ENCODE peak calls at places on chromosomes 6 and 20, in four cellular contexts. C is endothelial cell, B is mucosa of descending colon, O is suprapubic skin. I is an unnamed sample.

GRCh38 chr20:43755851-43756250 is 29.0 kb upstream of the GTSF1L start:
- DNase-seq in B (no peak), O (no peak), C (no peak), I (no peak)

GRCh38 chr20:58759947-58760346 is 67.3 kb downstream of the NPEPL1 start:
- DNase-seq in O (no peak), C (no peak), B (no peak), I (peak)

GRCh38 chr20:52830598-52830997 is 141.6 kb upstream of the TSHZ2 start:
- DNase-seq in C (no peak), B (no peak), O (no peak), I (no peak)

GRCh38 chr6:151652338-151652737 is 155.1 kb upstream of the ESR1 start:
- DNase-seq in C (no peak), B (no peak), O (no peak), I (no peak)

GRCh38 chr6:165119231-165120020 is 190.0 kb downstream of the C6orf118 start:
- DNase-seq in B (no peak), C (no peak), O (no peak), I (no peak)

GRCh38 chr20:54026300-54027064 is 43.9 kb downstream of the BCAS1 start:
- DNase-seq in O (no peak), C (no peak), B (no peak), I (no peak)

GRCh38 chr20:19317240-19318069 is 105.0 kb downstream of the SLC24A3 start:
- DNase-seq in B (no peak), O (no peak), C (no peak), I (no peak)

GRCh38 chr6:56913276-56914138 is 41.4 kb upstream of the BEND6 start:
- DNase-seq in O (no peak), C (no peak), B (no peak), I (no peak)

GRCh38 chr6:167094436-167094819 is 28.5 kb upstream of the CCR6 start:
- DNase-seq in O (no peak), B (no peak), C (no peak), I (no peak)

GRCh38 chr20:32205502-32206382 is 1.8 kb downstream of the PLAGL2 start:
- DNase-seq in B (no peak), O (no peak), C (no peak), I (no peak)

GRCh38 chr20:56516631-56517030 is 7.9 kb upstream of the FAM209A start:
- DNase-seq in B (no peak), O (no peak), C (no peak), I (no peak)

GRCh38 chr20:56517641-56518040 is 6.9 kb upstream of the FAM209A start:
- DNase-seq in O (peak), B (no peak), C (no peak), I (no peak)

GRCh38 chr20:56513807-56514150 is 10.8 kb upstream of the FAM209A start:
- DNase-seq in O (no peak), B (no peak), C (no peak), I (no peak)

GRCh38 chr20:56517211-56517610 is 7.3 kb upstream of the FAM209A start:
- DNase-seq in C (no peak), O (peak), B (no peak), I (no peak)

DNA sequence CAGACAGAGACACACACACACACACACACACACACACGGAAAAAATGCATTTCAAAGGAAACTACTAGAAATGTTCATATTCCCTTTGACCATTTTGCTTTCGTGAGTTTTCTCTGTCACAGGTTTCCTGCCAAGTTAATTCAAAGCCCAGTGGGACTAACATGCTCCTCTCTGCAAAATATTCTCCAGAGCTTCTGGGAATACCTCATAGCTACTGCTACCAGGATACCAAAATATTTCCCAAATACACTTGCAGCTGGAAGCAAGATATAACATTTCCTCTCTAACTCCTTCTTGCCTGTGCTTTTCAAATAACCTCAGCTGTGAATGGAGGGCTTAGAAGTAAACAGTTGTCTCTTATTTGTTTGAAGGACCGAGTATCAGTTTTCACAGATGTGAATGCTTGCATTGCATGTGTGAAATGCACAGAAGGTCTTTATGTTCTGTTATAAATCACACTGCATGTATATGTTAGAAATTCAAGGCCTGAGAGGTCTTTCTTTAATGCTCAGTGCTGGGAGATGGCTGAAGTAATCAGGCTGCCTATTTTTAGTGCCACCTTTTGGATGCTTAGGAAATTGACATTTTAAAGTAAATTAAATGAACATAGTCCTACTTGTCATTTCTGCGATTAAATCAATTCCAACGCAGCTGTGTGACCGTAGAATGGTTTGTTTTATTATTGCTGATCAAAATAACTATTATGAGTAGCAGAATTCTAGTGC is 8.7 kb upstream of the FAM209A start:
- DNase-seq in B (no peak), C (no peak), O (no peak), I (no peak)
- TF ChIP-seq CTCF in B (no peak), C (no peak), O (no peak), I (peak)

DNA sequence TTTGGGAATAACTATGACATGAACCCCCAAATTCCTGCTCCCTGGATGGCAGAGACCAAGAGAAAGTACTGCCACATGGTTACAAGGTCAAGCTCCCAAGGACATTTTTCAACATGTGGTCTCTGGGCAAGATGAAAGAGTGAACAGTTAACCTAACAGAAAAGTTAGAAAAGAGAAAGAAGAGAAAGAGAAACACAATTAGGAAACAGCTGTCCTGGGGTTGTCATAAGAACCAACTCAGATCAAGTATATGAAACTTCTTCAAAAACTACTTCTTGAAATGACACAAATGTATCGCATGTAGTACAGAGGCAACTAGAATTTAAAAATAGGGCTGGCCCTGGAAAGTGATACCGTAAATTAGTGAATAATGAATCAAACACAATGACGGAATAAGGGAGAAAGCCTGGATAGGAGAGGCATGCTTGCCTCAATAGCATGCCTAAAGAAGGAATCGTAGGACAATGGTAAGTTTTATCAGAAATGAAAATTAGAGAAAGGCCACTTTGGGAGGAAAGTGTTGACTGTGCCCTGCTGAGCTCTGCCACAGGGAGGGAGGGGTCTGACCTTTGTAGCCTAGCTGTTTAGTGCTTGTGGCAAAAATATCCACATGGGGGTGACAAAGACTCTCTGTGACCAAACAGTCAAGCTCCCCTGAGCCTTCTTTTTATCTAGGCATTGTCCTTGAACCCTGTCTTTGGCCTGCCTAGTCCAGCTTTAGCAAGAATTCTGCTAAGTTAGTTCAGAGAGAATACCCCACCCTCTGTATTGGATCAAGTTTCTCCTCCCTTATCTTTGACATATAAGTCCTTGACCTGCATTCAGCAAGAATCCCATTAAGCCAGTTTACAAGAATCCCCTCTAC is 4.3 kb upstream of the DCBLD1 start:
- DNase-seq in O (no peak), C (peak), B (no peak), I (no peak)
- TF ChIP-seq CTCF in O (no peak), C (no peak), B (no peak), I (peak)

GRCh38 chr6:136790411-136791295 is 1.6 kb downstream of the MAP3K5 start:
- DNase-seq in B (no peak), O (no peak), C (no peak), I (no peak)

GRCh38 chr6:136793348-136793747 is 1.1 kb upstream of the MAP3K5 start:
- DNase-seq in B (no peak), C (no peak), O (no peak), I (no peak)

GRCh38 chr6:136792945-136793289 is 640 bp upstream of the MAP3K5 start:
- DNase-seq in B (peak), O (peak), C (peak), I (peak)

GRCh38 chr6:136791296-136792065 is 796 bp downstream of the MAP3K5 start:
- DNase-seq in C (peak), B (peak), O (peak), I (no peak)

GRCh38 chr6:136792066-136792944 is at the start of gene MAP3K5:
- DNase-seq in B (peak), C (peak), O (peak), I (peak)
- TF ChIP-seq CTCF in B (peak), C (no peak), O (peak), I (no peak)

DNA sequence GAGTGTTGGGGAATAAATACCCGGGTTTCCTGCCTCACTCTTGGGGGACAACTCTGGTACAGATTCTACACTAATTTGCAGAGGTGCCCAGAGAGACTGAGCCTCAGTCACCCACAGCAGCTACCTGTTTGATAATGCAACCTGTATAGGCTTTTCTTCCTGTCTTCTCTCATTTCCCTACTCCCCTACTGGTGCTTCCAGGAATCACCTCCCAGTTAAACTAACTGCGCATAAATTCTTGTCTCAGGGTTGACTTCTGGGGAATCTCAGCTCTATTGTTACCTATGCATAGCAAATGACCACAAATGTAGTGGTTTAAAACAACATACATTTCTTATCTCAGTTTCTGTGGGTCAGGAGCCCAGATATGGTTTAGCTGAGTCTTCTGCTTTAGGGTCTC is 11.3 kb downstream of the OCSTAMP start:
- DNase-seq in O (no peak), B (no peak), C (no peak), I (no peak)
- TF ChIP-seq CTCF in O (no peak), B (no peak), C (peak), I (peak)

DNA sequence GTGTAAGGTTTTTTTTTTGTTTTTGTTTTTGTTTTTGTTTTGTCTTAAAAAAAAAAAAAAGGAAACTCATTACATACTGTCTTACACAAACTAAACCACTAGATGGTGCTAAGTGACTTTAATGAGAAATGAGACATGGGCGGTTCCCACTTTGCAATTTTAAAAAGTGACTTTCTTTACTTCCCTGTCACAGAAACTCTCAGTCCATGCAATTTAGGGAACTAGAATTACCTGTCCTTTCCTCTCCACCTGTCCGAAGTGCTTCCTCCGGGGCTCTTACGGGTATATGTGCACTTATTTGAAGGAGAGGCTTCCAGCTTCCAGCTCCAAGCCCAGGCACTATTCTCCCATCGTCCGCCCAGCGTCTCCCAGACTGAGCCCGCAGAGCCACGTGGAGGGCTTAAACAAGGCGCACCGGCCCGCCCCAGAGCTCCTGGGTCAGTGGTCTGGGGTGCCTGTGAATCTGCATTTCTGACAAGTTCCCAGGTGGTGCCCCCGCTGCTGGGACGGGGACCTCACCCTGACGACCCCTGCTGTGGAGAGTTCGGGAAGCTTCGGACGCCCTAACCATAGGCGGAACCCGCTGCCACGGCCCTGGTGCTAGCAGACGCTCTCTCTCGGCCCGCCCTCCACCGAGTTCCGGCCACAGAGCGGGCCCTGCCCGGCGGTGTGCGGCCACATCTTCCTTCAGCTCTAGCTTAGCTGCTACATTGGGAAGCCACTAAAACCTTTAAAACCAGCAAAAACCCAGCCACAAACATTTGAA is 26.1 kb downstream of the BFSP1 start:
- DNase-seq in C (peak), O (peak), B (peak), I (no peak)
- TF ChIP-seq CTCF in C (peak), O (peak), B (peak), I (peak)

GRCh38 chr6:125015152-125015551 is 52.9 kb downstream of the RNF217 start:
- DNase-seq in O (no peak), B (no peak), C (no peak), I (no peak)
- TF ChIP-seq CTCF in O (no peak), B (no peak), C (no peak), I (no peak)

I was measured in type B pancreatic cell.